ENCODE peak calls at places on chromosomes 4 and X, in six cellular contexts. H, W, T, N, K and P are unnamed samples.
A peak's percentile ranks its signal among the peaks of the same experiment; 100 is the strongest.

GRCh38 chr4:114694770-114695169 is 96.2 kb downstream of the UGT8 start:
- DNase-seq in W (no peak), T (no peak), N (no peak), K (no peak), H (peak; percentile 45), P (no peak)

GRCh38 chr4:185115827-185116232 is 27.2 kb upstream of the SLC25A4 start:
- DNase-seq in K (no peak), H (peak; percentile 56), T (no peak), W (peak; percentile 69), N (peak; percentile 53), P (peak; percentile 28)

GRCh38 chrX:150696264-150696789 is 3.1 kb downstream of the MTMR1 start:
- DNase-seq in K (no peak), W (no peak), T (no peak), N (no peak), H (no peak), P (no peak)

GRCh38 chrX:9127991-9128390 is 94.1 kb upstream of the FAM9B start:
- DNase-seq in N (no peak), W (no peak), K (no peak), H (no peak), T (no peak), P (no peak)

GRCh38 chrX:17679820-17680219 is 57.5 kb upstream of the SCML1 start:
- DNase-seq in T (no peak), N (no peak), W (no peak), K (no peak), H (no peak), P (no peak)

GRCh38 chr4:89164400-89164799 is 53.1 kb downstream of the TIGD2 start:
- DNase-seq in T (no peak), N (no peak), K (no peak), W (no peak), H (no peak), P (no peak)

GRCh38 chr4:7663075-7663541 is 228.4 kb upstream of the PSAPL1 start:
- DNase-seq in W (peak; percentile 1), K (no peak), H (no peak), T (no peak), N (no peak), P (no peak)

GRCh38 chr4:829761-830655 is 4.1 kb upstream of the CPLX1 start:
- DNase-seq in K (no peak), H (no peak), T (no peak), W (no peak), N (no peak), P (no peak)

GRCh38 chrX:15960237-15960636 is 105.6 kb upstream of the AP1S2 start:
- DNase-seq in N (no peak), H (no peak), W (no peak), K (no peak), T (no peak), P (no peak)

GRCh38 chr4:185194924-185195632 is 8.7 kb downstream of the CFAP97 start:
- DNase-seq in H (no peak), T (no peak), K (no peak), N (no peak), W (no peak), P (no peak)

GRCh38 chr4:104532677-104533076 is 38.0 kb upstream of the CXXC4 start:
- DNase-seq in T (no peak), K (no peak), W (no peak), H (no peak), N (no peak), P (no peak)

GRCh38 chr4:4685810-4686209 is 144.0 kb upstream of the STX18 start:
- DNase-seq in K (no peak), W (no peak), T (no peak), H (no peak), N (no peak), P (no peak)

GRCh38 chr4:67721770-67722597 is 21.0 kb upstream of the UBA6 start:
- DNase-seq in K (no peak), T (no peak), W (no peak), N (no peak), H (peak; percentile 28), P (no peak)

GRCh38 chr4:142265536-142265935 is 580.6 kb downstream of the INPP4B start:
- DNase-seq in H (no peak), K (no peak), N (no peak), W (no peak), T (no peak), P (no peak)

GRCh38 chr4:56908206-56909082 is 744 bp downstream of the REST start:
- DNase-seq in W (peak; percentile 60), N (peak; percentile 82), H (peak; percentile 95), K (no peak), T (peak; percentile 78), P (peak; percentile 62)

GRCh38 chr4:54165438-54165837 is 63.7 kb upstream of the PDGFRA start:
- DNase-seq in N (no peak), T (no peak), H (no peak), K (peak; percentile 44), W (no peak), P (no peak)

GRCh38 chr4:87659247-87659931 is 9.3 kb downstream of the DMP1 start:
- DNase-seq in H (no peak), T (no peak), N (no peak), K (no peak), W (no peak), P (no peak)

GRCh38 chrX:112672788-112673560 is 6.8 kb downstream of the LHFPL1 start:
- DNase-seq in K (no peak), N (no peak), H (no peak), W (no peak), T (no peak), P (no peak)

GRCh38 chr4:150181536-150181935 is 103.3 kb downstream of the DCLK2 start:
- DNase-seq in K (no peak), H (peak; percentile 26), N (no peak), W (no peak), T (no peak), P (no peak)

GRCh38 chr4:46648088-46648744 is 258.3 kb upstream of the GABRA2 start:
- DNase-seq in T (no peak), N (no peak), H (peak; percentile 73), K (peak; percentile 63), W (no peak), P (peak; percentile 21)

GRCh38 chr4:176259330-176260090 is 9.5 kb downstream of the ASB5 start:
- DNase-seq in N (no peak), K (no peak), H (no peak), T (no peak), W (no peak), P (no peak)

GRCh38 chr4:41540687-41541086 is 2.7 kb downstream of the LIMCH1 start:
- DNase-seq in N (no peak), W (no peak), K (no peak), T (no peak), H (no peak), P (no peak)

GRCh38 chr4:76984788-76985211 is 35.2 kb downstream of the SEPTIN11 start:
- DNase-seq in K (no peak), T (no peak), W (peak; percentile 44), N (peak; percentile 42), H (peak; percentile 41), P (no peak)

GRCh38 chrX:8607326-8607725 is 124.6 kb downstream of the ANOS1 start:
- DNase-seq in W (no peak), N (no peak), H (no peak), T (no peak), K (no peak), P (no peak)

GRCh38 chr4:73870260-73870659 is 1.1 kb downstream of the CXCL1 start:
- DNase-seq in W (no peak), H (no peak), T (no peak), K (no peak), N (no peak), P (no peak)

GRCh38 chr4:153489856-153490558 is 23.8 kb downstream of the TMEM131L start:
- DNase-seq in K (no peak), N (no peak), H (no peak), W (no peak), T (no peak), P (no peak)

GRCh38 chrX:53717205-53717604 is 30.7 kb upstream of the HUWE1 start:
- DNase-seq in N (no peak), W (no peak), H (no peak), T (no peak), K (no peak), P (no peak)

GRCh38 chr4:140134780-140135179 is 19.2 kb downstream of the MAML3 start:
- DNase-seq in T (no peak), K (no peak), N (no peak), H (no peak), W (no peak), P (no peak)

GRCh38 chr4:105605493-105605892 is 53.1 kb downstream of the ARHGEF38 start:
- DNase-seq in T (no peak), W (no peak), H (no peak), K (no peak), N (no peak), P (no peak)

GRCh38 chr4:149885896-149886295 is 70.3 kb upstream of the IQCM start:
- DNase-seq in H (no peak), W (no peak), N (no peak), T (no peak), K (no peak), P (no peak)

GRCh38 chr4:23889814-23890269 is at the start of gene PPARGC1A:
- DNase-seq in N (no peak), W (peak; percentile 47), K (peak; percentile 1), H (peak; percentile 83), T (no peak), P (peak; percentile 13)

GRCh38 chr4:72295966-72296557 is 264.3 kb downstream of the NPFFR2 start:
- DNase-seq in K (no peak), H (peak; percentile 75), T (no peak), N (no peak), W (no peak), P (no peak)

GRCh38 chrX:55008571-55009358 is 8.6 kb downstream of the APEX2 start:
- DNase-seq in H (no peak), N (no peak), T (no peak), W (peak; percentile 20), K (no peak), P (no peak)
- TF ChIP-seq CTCF in H (no peak), N (no peak), T (no peak), W (no peak), K (no peak), P (no peak)

GRCh38 chrX:51148848-51149247 is 183.8 kb upstream of the NUDT10 start:
- DNase-seq in W (no peak), H (peak; percentile 59), N (no peak), K (no peak), T (no peak), P (no peak)
- TF ChIP-seq CTCF in W (no peak), H (peak; percentile 55), N (no peak), K (peak; percentile 40), T (no peak), P (peak; percentile 59)

GRCh38 chr4:55186123-55186522 is 60.7 kb upstream of the KDR start:
- DNase-seq in H (no peak), N (no peak), W (no peak), K (no peak), T (no peak), P (no peak)
- TF ChIP-seq CTCF in H (peak; percentile 26), N (peak; percentile 12), W (peak; percentile 17), K (no peak), T (no peak), P (peak; percentile 41)

GRCh38 chr4:58734030-58734673 is 1624.0 kb upstream of the IGFBP7 start:
- DNase-seq in K (no peak), H (no peak), W (no peak), N (no peak), T (no peak), P (no peak)

DNA sequence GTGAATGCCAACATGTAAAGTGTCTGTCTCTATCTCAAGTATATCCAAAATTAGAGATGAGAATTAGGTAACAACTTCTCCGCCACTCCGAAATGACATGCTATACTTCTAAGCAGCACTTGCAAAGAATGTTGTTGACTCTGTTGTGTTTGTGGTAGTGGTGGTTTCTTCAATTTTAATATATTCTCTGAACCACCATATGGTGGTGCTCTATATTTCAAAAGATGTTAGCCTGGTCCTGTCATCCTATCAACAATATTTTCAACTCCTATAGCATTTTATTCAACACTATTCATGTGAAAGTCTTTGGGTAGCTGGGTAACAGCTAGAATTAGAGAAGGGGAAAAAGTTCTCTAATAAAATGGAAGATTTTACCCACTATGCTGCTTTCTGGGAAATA is 1622.8 kb upstream of the IGFBP7 start:
- DNase-seq in N (no peak), K (no peak), W (no peak), H (no peak), T (no peak), P (no peak)
- TF ChIP-seq CTCF in N (no peak), K (no peak), W (no peak), H (peak; percentile 13), T (no peak), P (no peak)